ENCODE peak calls at places on chromosomes 6 and 20, in six cellular contexts. F is A549, O is heart left ventricle, Z is esophagus squamous epithelium, K is lower leg skin, I is transverse colon. B is an unnamed sample.

GRCh38 chr20:48191200-48191599 is 405.9 kb upstream of the SULF2 start:
- DNase-seq in F (no peak), O (no peak), Z (no peak), K (no peak), I (no peak), B (no peak)

GRCh38 chr6:134079406-134079921 is 27.0 kb upstream of the SLC2A12 start:
- DNase-seq in F (no peak), O (no peak), Z (no peak), K (no peak), I (no peak), B (no peak)

GRCh38 chr6:33808781-33809180 is 5.0 kb upstream of the MLN start:
- DNase-seq in F (no peak), O (no peak), Z (no peak), K (no peak), I (no peak), B (no peak)

GRCh38 chr20:56788041-56788670 is 159.1 kb downstream of the TFAP2C start:
- DNase-seq in F (peak; percentile 100), O (no peak), Z (no peak), K (no peak), I (peak; percentile 17), B (peak; percentile 73)

GRCh38 chr20:62543470-62544302 is 67.9 kb upstream of the GATA5 start:
- DNase-seq in F (no peak), O (no peak), Z (no peak), K (no peak), I (no peak), B (no peak)

GRCh38 chr6:82924799-82925535 is 140.7 kb downstream of the UBE3D start:
- DNase-seq in F (no peak), O (no peak), Z (no peak), K (no peak), I (no peak), B (no peak)

GRCh38 chr6:17574871-17575560 is 25.1 kb upstream of the FAM8A1 start:
- DNase-seq in F (no peak), O (no peak), Z (no peak), K (no peak), I (no peak), B (no peak)

GRCh38 chr6:35419431-35419830 is 32.7 kb upstream of the FANCE start:
- DNase-seq in F (peak; percentile 16), O (no peak), Z (no peak), K (no peak), I (no peak), B (no peak)

GRCh38 chr6:138404666-138405337 is 779 bp downstream of the HEBP2 start:
- DNase-seq in F (no peak), O (peak; percentile 22), Z (no peak), K (peak; percentile 90), I (peak; percentile 44), B (no peak)

GRCh38 chr20:38872491-38873049 is 53.6 kb upstream of the FAM83D start:
- DNase-seq in F (no peak), O (no peak), Z (no peak), K (no peak), I (no peak), B (no peak)

GRCh38 chr20:33474963-33475362 is 14.9 kb upstream of the CBFA2T2 start:
- DNase-seq in F (no peak), O (no peak), Z (no peak), K (no peak), I (no peak), B (no peak)

GRCh38 chr6:49540614-49541013 is 9.9 kb upstream of the C6orf141 start:
- DNase-seq in F (peak; percentile 58), O (no peak), Z (no peak), K (no peak), I (no peak), B (no peak)

GRCh38 chr20:25046736-25047666 is 10.9 kb downstream of the ACSS1 start:
- DNase-seq in F (no peak), O (no peak), Z (no peak), K (peak; percentile 83), I (peak; percentile 3), B (no peak)

GRCh38 chr6:53066874-53067273 is 1.7 kb downstream of the FBXO9 start:
- DNase-seq in F (no peak), O (no peak), Z (no peak), K (no peak), I (no peak), B (no peak)

GRCh38 chr6:53067307-53067706 is 2.1 kb downstream of the FBXO9 start:
- DNase-seq in F (no peak), O (no peak), Z (no peak), K (no peak), I (no peak), B (no peak)

GRCh38 chr6:53066059-53066406 is 829 bp downstream of the FBXO9 start:
- DNase-seq in F (peak; percentile 14), O (peak; percentile 36), Z (no peak), K (peak; percentile 90), I (peak; percentile 52), B (peak; percentile 29)

GRCh38 chr6:53064726-53065265 is 408 bp upstream of the FBXO9 start:
- DNase-seq in F (peak; percentile 96), O (peak; percentile 97), Z (peak; percentile 82), K (peak; percentile 99), I (peak; percentile 98), B (peak; percentile 96)

GRCh38 chr6:53065266-53066058 is at the start of gene FBXO9:
- DNase-seq in F (peak; percentile 58), O (peak; percentile 79), Z (peak; percentile 30), K (peak; percentile 93), I (peak; percentile 70), B (peak; percentile 75)
- TF ChIP-seq POLR2A in F (peak; percentile 82), O (peak; percentile 62), Z (peak; percentile 33), K (peak; percentile 7), I (peak; percentile 63), B (peak; percentile 88)

GRCh38 chr6:11537229-11538048 is at the start of gene TMEM170B:
- DNase-seq in F (peak; percentile 89), O (peak; percentile 95), Z (peak; percentile 89), K (peak; percentile 98), I (peak; percentile 94), B (peak; percentile 87)
- TF ChIP-seq POLR2A in F (no peak), O (peak; percentile 59), Z (peak; percentile 51), K (no peak), I (peak; percentile 21), B (peak; percentile 34)

GRCh38 chr20:63565699-63566335 is 8.2 kb downstream of the HELZ2 start:
- DNase-seq in F (no peak), O (no peak), Z (no peak), K (no peak), I (no peak), B (no peak)
- TF ChIP-seq POLR2A in F (no peak), O (no peak), Z (no peak), K (no peak), I (no peak), B (no peak)

DNA sequence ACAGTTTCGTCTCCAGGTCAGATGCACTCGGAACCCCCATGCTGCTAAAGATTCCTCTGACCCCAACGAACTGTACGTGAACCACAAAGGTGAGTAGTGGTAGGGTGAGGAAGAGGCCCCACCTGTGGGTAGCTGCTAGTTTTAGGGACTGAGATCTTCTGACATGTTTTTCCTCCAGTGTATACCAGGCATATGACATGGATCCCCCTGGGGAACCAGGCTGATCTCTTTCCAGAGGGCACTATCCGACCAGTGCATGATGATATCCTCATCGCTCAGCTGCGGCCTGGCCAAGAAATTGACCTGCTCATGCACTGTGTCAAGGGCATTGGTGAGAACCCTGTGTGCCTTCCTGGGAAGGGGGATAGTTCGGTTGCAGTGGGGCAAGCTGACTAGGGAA is 3.2 kb downstream of the POLR1C start:
- DNase-seq in F (no peak), O (no peak), Z (no peak), K (no peak), I (no peak), B (no peak)
- TF ChIP-seq POLR2A in F (no peak), O (no peak), Z (no peak), K (no peak), I (no peak), B (no peak)